ENCODE peak calls at places on chromosomes 1 and 21, in six cellular contexts. V, B, H, F, N and W are unnamed samples. For H3K4me1, the result is how much of the 10 kb centered on the place peaks cover.

GRCh38 chr1:7127322-7128050 is 342.2 kb downstream of the CAMTA1 start:
- DNase-seq in V (no peak), B (no peak), H (peak), F (no peak), N (no peak), W (no peak)

GRCh38 chr1:206012086-206012859 is 9.1 kb upstream of the RAB7B start:
- DNase-seq in V (peak), B (peak), H (peak), F (peak), N (peak), W (no peak)

GRCh38 chr1:241608379-241609033 is 31.7 kb downstream of the CHML start:
- DNase-seq in V (no peak), B (no peak), H (no peak), F (no peak), N (no peak), W (peak)

GRCh38 chr1:165647517-165647916 is 16.5 kb downstream of the MGST3 start:
- DNase-seq in V (no peak), B (no peak), H (no peak), F (no peak), N (peak), W (no peak)

GRCh38 chr1:226649780-226650179 is 89.3 kb downstream of the ITPKB start:
- DNase-seq in V (peak), B (peak), H (no peak), F (no peak), N (no peak), W (no peak)

GRCh38 chr1:113836534-113836933 is 24.3 kb upstream of the RSBN1 start:
- DNase-seq in V (no peak), B (no peak), H (no peak), F (no peak), N (no peak), W (no peak)

GRCh38 chr1:46983416-46983815 is 40.1 kb upstream of the CYP4X1 start:
- DNase-seq in V (no peak), B (no peak), H (no peak), F (no peak), N (no peak), W (no peak)

GRCh38 chr1:166258017-166258416 is 91.2 kb upstream of the FAM78B start:
- DNase-seq in V (no peak), B (no peak), H (no peak), F (no peak), N (no peak), W (no peak)

GRCh38 chr1:181033799-181034391 is at the start of gene MR1:
- DNase-seq in V (no peak), B (peak), H (peak), F (no peak), N (peak), W (peak)

GRCh38 chr1:26218906-26219494 is 15.0 kb upstream of the CEP85 start:
- DNase-seq in V (no peak), B (no peak), H (no peak), F (no peak), N (no peak), W (no peak)

GRCh38 chr21:32626633-32627196 is 14.5 kb upstream of the CFAP298 start:
- DNase-seq in V (no peak), B (no peak), H (no peak), F (no peak), N (no peak), W (no peak)

GRCh38 chr1:117312453-117313138 is 54.7 kb upstream of the MAN1A2 start:
- DNase-seq in V (no peak), B (peak), H (no peak), F (no peak), N (peak), W (peak)
- TF ChIP-seq CTCF in V (no peak), B (peak), H (peak), F (peak), N (peak), W (peak)

GRCh38 chr21:44907225-44907965 is 13.3 kb downstream of the ITGB2 start:
- DNase-seq in V (no peak), B (no peak), H (no peak), F (no peak), N (no peak), W (no peak)
- H3K4me1 ChIP-seq in V (under half), B (under half), H (under half), F (under half), N (under half), W (under half)

GRCh38 chr1:12035306-12035705 is 16.0 kb downstream of the MIIP start:
- DNase-seq in V (no peak), B (no peak), H (no peak), F (no peak), N (no peak), W (no peak)
- H3K27ac ChIP-seq in V (no peak), B (no peak), H (no peak), F (no peak), N (no peak), W (no peak)

GRCh38 chr21:46056450-46056903 is 41.4 kb upstream of the COL6A2 start:
- DNase-seq in V (peak), B (no peak), H (peak), F (peak), N (peak), W (no peak)

GRCh38 chr21:46055863-46056281 is 42.0 kb upstream of the COL6A2 start:
- DNase-seq in V (peak), B (no peak), H (no peak), F (peak), N (peak), W (no peak)

GRCh38 chr21:46052703-46053651 is 44.9 kb upstream of the COL6A2 start:
- DNase-seq in V (no peak), B (no peak), H (no peak), F (no peak), N (peak), W (no peak)

GRCh38 chr21:46054031-46054430 is 43.9 kb upstream of the COL6A2 start:
- DNase-seq in V (no peak), B (no peak), H (no peak), F (no peak), N (no peak), W (no peak)

DNA sequence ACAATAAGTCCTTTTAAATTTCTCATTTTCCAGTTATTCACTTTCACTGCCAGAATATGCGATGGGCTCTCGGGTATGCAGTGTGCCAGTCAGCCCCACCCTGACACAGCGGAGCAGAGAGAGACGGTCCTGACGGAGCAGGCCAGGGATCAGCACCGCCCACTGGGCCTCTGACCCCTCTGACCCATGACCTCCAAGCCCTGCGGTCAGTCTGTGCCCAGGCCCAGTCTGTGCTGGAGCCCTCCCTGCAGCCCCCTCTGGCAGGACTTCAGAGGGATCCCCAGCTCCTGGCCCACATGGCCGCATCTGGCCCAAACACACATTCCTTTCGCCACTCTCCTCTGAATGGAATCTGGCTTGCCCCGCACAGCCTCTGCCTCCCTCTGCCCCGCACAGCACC is 43.5 kb upstream of the COL6A2 start:
- DNase-seq in V (no peak), B (no peak), H (no peak), F (no peak), N (peak), W (no peak)
- TF ChIP-seq CTCF in V (no peak), B (no peak), H (no peak), F (no peak), N (no peak), W (no peak)

GRCh38 chr1:236947794-236948193 is 56.4 kb downstream of the MT1HL1 start:
- DNase-seq in V (no peak), B (no peak), H (no peak), F (no peak), N (no peak), W (no peak)
- H3K4me1 ChIP-seq in V (under half), B (under half), H (under half), F (under half), N (under half), W (under half)

GRCh38 chr1:109877320-109877771 is 33.3 kb upstream of the CSF1 start:
- DNase-seq in V (peak), B (no peak), H (peak), F (peak), N (peak), W (peak)

GRCh38 chr1:109876617-109877319 is 33.9 kb upstream of the CSF1 start:
- DNase-seq in V (no peak), B (no peak), H (peak), F (no peak), N (no peak), W (no peak)

GRCh38 chr1:109874445-109874844 is 36.2 kb upstream of the CSF1 start:
- DNase-seq in V (no peak), B (no peak), H (no peak), F (no peak), N (no peak), W (no peak)

GRCh38 chr1:109875874-109876273 is 34.8 kb upstream of the CSF1 start:
- DNase-seq in V (no peak), B (no peak), H (no peak), F (no peak), N (no peak), W (no peak)

GRCh38 chr1:109873278-109874175 is 37.1 kb upstream of the CSF1 start:
- DNase-seq in V (no peak), B (no peak), H (no peak), F (no peak), N (no peak), W (no peak)
- H3K27ac ChIP-seq in V (no peak), B (no peak), H (no peak), F (no peak), N (peak), W (no peak)

DNA sequence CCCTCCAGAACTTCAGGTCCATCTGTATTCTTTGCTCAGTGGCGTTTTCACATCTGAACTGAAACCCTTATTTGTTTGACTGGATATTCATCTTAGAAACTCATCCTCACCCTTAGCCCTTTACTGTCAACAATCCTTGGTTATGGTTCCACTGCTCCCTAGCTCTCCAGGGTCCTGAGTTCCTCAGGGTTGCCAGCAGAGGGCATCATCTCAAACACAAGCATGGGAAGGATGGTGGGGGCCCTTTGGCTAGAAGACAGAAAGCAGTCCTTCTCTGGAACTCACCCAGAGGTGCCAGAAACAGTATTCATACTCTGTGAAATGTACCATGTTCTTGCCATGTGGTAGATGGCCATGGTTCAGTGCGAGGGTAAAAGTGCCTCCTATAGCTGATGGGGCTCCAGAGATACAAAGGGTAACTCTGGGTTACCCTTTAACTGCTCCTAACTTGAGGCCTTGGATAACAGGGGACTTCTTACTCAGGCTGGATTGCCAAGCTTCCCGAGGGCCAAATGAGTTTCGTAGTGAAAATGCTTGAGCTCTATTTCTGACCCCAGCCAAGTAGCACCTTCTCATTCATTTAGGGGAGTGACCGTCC is 11.3 kb downstream of the NCSTN start:
- DNase-seq in V (no peak), B (peak), H (peak), F (no peak), N (peak), W (no peak)
- TF ChIP-seq CTCF in V (peak), B (peak), H (peak), F (peak), N (peak), W (peak)

GRCh38 chr1:150178543-150178942 is 28.8 kb downstream of the PLEKHO1 start:
- DNase-seq in V (no peak), B (no peak), H (no peak), F (no peak), N (no peak), W (no peak)
- H3K4me1 ChIP-seq in V (under half), B (under half), H (under half), F (under half), N (under half), W (under half)

GRCh38 chr1:150144606-150145005 is 5.1 kb upstream of the PLEKHO1 start:
- DNase-seq in V (no peak), B (no peak), H (no peak), F (no peak), N (no peak), W (no peak)

GRCh38 chr1:150141452-150141851 is 8.3 kb upstream of the PLEKHO1 start:
- DNase-seq in V (no peak), B (no peak), H (no peak), F (no peak), N (no peak), W (no peak)

GRCh38 chr1:150138044-150138443 is 11.7 kb upstream of the PLEKHO1 start:
- DNase-seq in V (no peak), B (no peak), H (no peak), F (no peak), N (no peak), W (no peak)

GRCh38 chr1:150146853-150147542 is 2.7 kb upstream of the PLEKHO1 start:
- DNase-seq in V (no peak), B (no peak), H (no peak), F (no peak), N (no peak), W (no peak)

GRCh38 chr1:150142083-150142482 is 7.6 kb upstream of the PLEKHO1 start:
- DNase-seq in V (no peak), B (no peak), H (no peak), F (no peak), N (no peak), W (no peak)
- H3K27ac ChIP-seq in V (no peak), B (no peak), H (no peak), F (no peak), N (no peak), W (no peak)

DNA sequence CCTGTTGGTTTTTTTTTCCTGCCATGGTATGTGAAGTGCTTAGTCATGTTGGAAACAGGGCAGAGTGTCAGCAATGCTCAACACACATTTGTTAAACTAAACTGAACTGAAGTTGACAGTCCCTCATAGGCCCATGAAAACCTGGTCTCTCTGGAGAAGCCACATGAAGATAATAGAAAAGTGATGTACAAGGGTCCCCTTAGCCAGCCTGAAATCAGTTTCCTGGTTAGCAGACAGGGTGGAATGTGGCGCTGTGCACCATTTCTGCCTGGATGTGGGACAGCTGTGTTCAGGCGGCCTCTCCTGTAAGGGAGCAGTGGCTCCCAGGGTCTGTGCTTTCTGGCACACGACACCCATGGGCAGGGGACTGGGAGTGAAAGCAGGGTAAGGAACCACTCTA is 9.9 kb upstream of the CHI3L1 start:
- DNase-seq in V (no peak), B (no peak), H (no peak), F (peak), N (no peak), W (no peak)
- TF ChIP-seq CTCF in V (no peak), B (no peak), H (no peak), F (no peak), N (no peak), W (no peak)